ENCODE peak calls at places on chromosomes 2 and 18, in seven cellular contexts. One of them, this sample, is unnamed.

GRCh38 chr2:102735431-102736130 is 26.2 kb upstream of the TMEM182 start:
- DNase-seq in A549: no peak
- DNase-seq in fibroblast of pulmonary artery: peak; percentile 8
- DNase-seq in PC-3: no peak
- DNase-seq in lower leg skin: no peak
- DNase-seq in fibroblast of the aortic adventitia: peak; percentile 7
- DNase-seq in right cardiac atrium: no peak
- DNase-seq in this sample: no peak

GRCh38 chr18:33113421-33113820 is 327.1 kb downstream of the CCDC178 start:
- DNase-seq in PC-3: no peak
- DNase-seq in fibroblast of the aortic adventitia: no peak
- DNase-seq in A549: no peak
- DNase-seq in lower leg skin: no peak
- DNase-seq in fibroblast of pulmonary artery: no peak
- DNase-seq in right cardiac atrium: no peak
- DNase-seq in this sample: no peak

GRCh38 chr2:148338544-148338943 is 306.0 kb upstream of the EPC2 start:
- DNase-seq in fibroblast of pulmonary artery: peak; percentile 72
- DNase-seq in right cardiac atrium: no peak
- DNase-seq in fibroblast of the aortic adventitia: peak; percentile 71
- DNase-seq in PC-3: peak; percentile 79
- DNase-seq in lower leg skin: no peak
- DNase-seq in A549: no peak
- DNase-seq in this sample: no peak

GRCh38 chr2:222945887-222946286 is 85.1 kb downstream of the ACSL3 start:
- DNase-seq in right cardiac atrium: no peak
- DNase-seq in fibroblast of the aortic adventitia: no peak
- DNase-seq in lower leg skin: no peak
- DNase-seq in A549: no peak
- DNase-seq in fibroblast of pulmonary artery: no peak
- DNase-seq in PC-3: no peak
- DNase-seq in this sample: no peak

GRCh38 chr2:239895116-239895515 is 130.0 kb downstream of the NDUFA10 start:
- DNase-seq in fibroblast of pulmonary artery: no peak
- DNase-seq in lower leg skin: peak; percentile 54
- DNase-seq in PC-3: no peak
- DNase-seq in fibroblast of the aortic adventitia: no peak
- DNase-seq in right cardiac atrium: no peak
- DNase-seq in A549: no peak
- DNase-seq in this sample: no peak

GRCh38 chr2:11562476-11562875 is 28.6 kb downstream of the GREB1 start:
- DNase-seq in A549: no peak
- DNase-seq in right cardiac atrium: no peak
- DNase-seq in fibroblast of pulmonary artery: no peak
- DNase-seq in lower leg skin: peak; percentile 43
- DNase-seq in fibroblast of the aortic adventitia: no peak
- DNase-seq in PC-3: no peak
- DNase-seq in this sample: no peak

GRCh38 chr2:216880509-216881184 is 20.8 kb upstream of the TNP1 start:
- DNase-seq in A549: no peak
- DNase-seq in PC-3: no peak
- DNase-seq in lower leg skin: no peak
- DNase-seq in fibroblast of the aortic adventitia: peak; percentile 5
- DNase-seq in right cardiac atrium: no peak
- DNase-seq in fibroblast of pulmonary artery: no peak
- DNase-seq in this sample: no peak

GRCh38 chr2:173831312-173832229 is 133.6 kb downstream of the SP3 start:
- DNase-seq in right cardiac atrium: peak; percentile 86
- DNase-seq in A549: no peak
- DNase-seq in PC-3: no peak
- DNase-seq in lower leg skin: no peak
- DNase-seq in fibroblast of pulmonary artery: peak; percentile 71
- DNase-seq in fibroblast of the aortic adventitia: peak; percentile 83
- DNase-seq in this sample: no peak

GRCh38 chr2:152594022-152594712 is 123.1 kb downstream of the PRPF40A start:
- DNase-seq in lower leg skin: no peak
- DNase-seq in right cardiac atrium: no peak
- DNase-seq in fibroblast of pulmonary artery: no peak
- DNase-seq in PC-3: no peak
- DNase-seq in fibroblast of the aortic adventitia: no peak
- DNase-seq in A549: no peak
- DNase-seq in this sample: peak; percentile 26

GRCh38 chr2:72953528-72953927 is 36.2 kb downstream of the EMX1 start:
- DNase-seq in A549: no peak
- DNase-seq in fibroblast of pulmonary artery: no peak
- DNase-seq in fibroblast of the aortic adventitia: no peak
- DNase-seq in PC-3: no peak
- DNase-seq in right cardiac atrium: no peak
- DNase-seq in lower leg skin: no peak
- DNase-seq in this sample: no peak
- H3K4me3 ChIP-seq in A549: no peak overlapping the region
- H3K4me3 ChIP-seq in fibroblast of pulmonary artery: no peak overlapping the region
- H3K4me3 ChIP-seq in fibroblast of the aortic adventitia: no peak overlapping the region
- H3K4me3 ChIP-seq in PC-3: no peak overlapping the region
- H3K4me3 ChIP-seq in right cardiac atrium: no peak overlapping the region
- H3K4me3 ChIP-seq in lower leg skin: no peak overlapping the region
- H3K4me3 ChIP-seq in this sample: no peak overlapping the region

GRCh38 chr2:240972636-240973521 is 25.5 kb upstream of the SNED1 start:
- DNase-seq in fibroblast of pulmonary artery: no peak
- DNase-seq in right cardiac atrium: peak; percentile 55
- DNase-seq in PC-3: peak; percentile 22
- DNase-seq in A549: no peak
- DNase-seq in lower leg skin: no peak
- DNase-seq in fibroblast of the aortic adventitia: peak; percentile 60
- DNase-seq in this sample: no peak
- H3K4me3 ChIP-seq in fibroblast of pulmonary artery: no peak overlapping the region
- H3K4me3 ChIP-seq in right cardiac atrium: no peak overlapping the region
- H3K4me3 ChIP-seq in PC-3: no peak overlapping the region
- H3K4me3 ChIP-seq in A549: no peak overlapping the region
- H3K4me3 ChIP-seq in lower leg skin: no peak overlapping the region
- H3K4me3 ChIP-seq in fibroblast of the aortic adventitia: no peak overlapping the region
- H3K4me3 ChIP-seq in this sample: no peak overlapping the region

DNA sequence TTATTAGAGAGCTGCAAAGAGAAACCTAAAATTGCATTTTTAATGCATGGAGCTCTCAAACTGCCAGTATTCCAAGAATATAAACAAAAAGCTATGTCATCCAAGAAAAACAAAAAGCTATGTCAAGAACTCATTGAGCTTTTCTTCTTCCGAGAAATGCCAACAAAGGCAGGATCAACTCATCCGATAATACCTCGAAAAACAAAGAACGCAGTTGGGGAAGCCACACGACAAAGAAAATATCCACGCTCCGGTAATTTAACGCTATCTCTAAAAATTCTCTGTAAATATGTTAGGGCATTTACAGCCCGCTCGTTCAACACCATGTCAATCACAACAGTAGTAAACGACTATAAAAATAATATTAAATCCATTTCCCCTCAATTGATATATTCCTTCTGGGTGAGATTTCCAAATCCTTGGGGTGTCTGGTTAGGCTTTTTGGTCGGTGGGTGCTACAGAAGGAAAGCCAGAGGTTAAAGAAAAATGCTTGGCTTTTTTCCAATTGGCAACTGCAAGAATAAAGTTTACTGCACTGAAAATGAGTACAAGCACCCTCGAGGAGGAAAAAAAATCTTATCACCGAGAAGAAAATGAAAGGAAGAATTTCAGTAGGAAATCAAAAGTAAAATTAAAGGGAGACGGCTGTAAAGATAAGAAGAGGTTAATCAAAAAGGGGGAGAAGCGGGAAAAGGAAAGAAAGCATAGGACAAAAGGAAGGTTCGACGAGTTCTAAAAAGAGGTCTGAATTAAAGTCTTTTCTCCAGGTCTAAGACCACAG is 874 bp downstream of the TIA1 start:
- DNase-seq in A549: no peak
- DNase-seq in fibroblast of pulmonary artery: peak; percentile 26
- DNase-seq in right cardiac atrium: no peak
- DNase-seq in fibroblast of the aortic adventitia: peak; percentile 47
- DNase-seq in PC-3: peak; percentile 21
- DNase-seq in lower leg skin: no peak
- DNase-seq in this sample: no peak
- H3K4me3 ChIP-seq in A549: peak overlapping the region; percentile 70
- H3K4me3 ChIP-seq in fibroblast of pulmonary artery: peak overlapping the region; percentile 99
- H3K4me3 ChIP-seq in right cardiac atrium: peak overlapping the region; percentile 89
- H3K4me3 ChIP-seq in fibroblast of the aortic adventitia: peak overlapping the region; percentile 97
- H3K4me3 ChIP-seq in PC-3: peak overlapping the region; percentile 99
- H3K4me3 ChIP-seq in lower leg skin: peak overlapping the region; percentile 90
- H3K4me3 ChIP-seq in this sample: peak overlapping the region; percentile 73

GRCh38 chr18:6731197-6731596 is 1.7 kb downstream of the ARHGAP28 start:
- DNase-seq in A549: no peak
- DNase-seq in fibroblast of the aortic adventitia: peak; percentile 54
- DNase-seq in PC-3: peak; percentile 84
- DNase-seq in fibroblast of pulmonary artery: peak; percentile 38
- DNase-seq in lower leg skin: no peak
- DNase-seq in right cardiac atrium: no peak
- DNase-seq in this sample: peak; percentile 85
- H3K4me3 ChIP-seq in A549: no peak overlapping the region
- H3K4me3 ChIP-seq in fibroblast of the aortic adventitia: no peak overlapping the region
- H3K4me3 ChIP-seq in PC-3: peak overlapping the region; percentile 67
- H3K4me3 ChIP-seq in fibroblast of pulmonary artery: no peak overlapping the region
- H3K4me3 ChIP-seq in lower leg skin: no peak overlapping the region
- H3K4me3 ChIP-seq in right cardiac atrium: no peak overlapping the region
- H3K4me3 ChIP-seq in this sample: peak overlapping the region; percentile 72

DNA sequence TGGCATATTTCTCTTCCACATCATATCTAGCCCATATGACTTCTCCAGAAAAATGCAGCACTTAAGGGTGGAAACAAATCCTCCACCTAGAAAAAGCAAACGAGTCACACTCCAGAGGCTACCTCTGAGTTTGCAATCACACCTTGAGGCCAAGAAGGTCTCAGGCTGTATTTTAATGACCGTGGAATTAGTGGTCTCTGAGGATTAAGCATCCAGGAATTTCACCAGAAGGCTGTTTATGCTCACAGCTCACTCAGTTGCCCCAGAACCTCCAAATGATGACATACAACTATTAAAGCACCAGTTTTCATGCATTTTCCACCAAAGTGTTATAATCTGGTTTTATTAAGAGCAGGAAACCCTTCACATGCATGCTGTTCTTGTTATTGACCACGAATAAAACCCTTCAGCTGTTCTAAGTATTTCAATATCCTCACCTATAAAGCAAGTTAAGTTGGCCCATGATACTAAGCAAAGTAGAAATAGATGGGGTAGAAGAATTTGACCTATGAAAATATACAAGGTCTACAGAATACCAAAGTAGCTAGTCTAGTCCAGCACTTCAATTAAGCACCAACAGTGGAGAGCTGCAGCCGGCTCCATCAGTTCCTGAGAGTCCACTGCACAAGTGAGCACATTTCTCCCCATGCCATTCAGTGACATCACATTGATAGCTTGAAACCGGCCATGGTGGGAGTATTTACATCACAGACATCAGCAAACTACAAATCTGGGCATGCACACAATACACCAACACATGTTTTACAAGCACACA is 39.5 kb upstream of the SLC14A1 start:
- DNase-seq in A549: no peak
- DNase-seq in fibroblast of pulmonary artery: no peak
- DNase-seq in lower leg skin: no peak
- DNase-seq in right cardiac atrium: no peak
- DNase-seq in PC-3: no peak
- DNase-seq in fibroblast of the aortic adventitia: no peak
- DNase-seq in this sample: no peak
- H3K4me3 ChIP-seq in A549: no peak overlapping the region
- H3K4me3 ChIP-seq in fibroblast of pulmonary artery: no peak overlapping the region
- H3K4me3 ChIP-seq in lower leg skin: no peak overlapping the region
- H3K4me3 ChIP-seq in right cardiac atrium: no peak overlapping the region
- H3K4me3 ChIP-seq in PC-3: no peak overlapping the region
- H3K4me3 ChIP-seq in fibroblast of the aortic adventitia: no peak overlapping the region
- H3K4me3 ChIP-seq in this sample: no peak overlapping the region

DNA sequence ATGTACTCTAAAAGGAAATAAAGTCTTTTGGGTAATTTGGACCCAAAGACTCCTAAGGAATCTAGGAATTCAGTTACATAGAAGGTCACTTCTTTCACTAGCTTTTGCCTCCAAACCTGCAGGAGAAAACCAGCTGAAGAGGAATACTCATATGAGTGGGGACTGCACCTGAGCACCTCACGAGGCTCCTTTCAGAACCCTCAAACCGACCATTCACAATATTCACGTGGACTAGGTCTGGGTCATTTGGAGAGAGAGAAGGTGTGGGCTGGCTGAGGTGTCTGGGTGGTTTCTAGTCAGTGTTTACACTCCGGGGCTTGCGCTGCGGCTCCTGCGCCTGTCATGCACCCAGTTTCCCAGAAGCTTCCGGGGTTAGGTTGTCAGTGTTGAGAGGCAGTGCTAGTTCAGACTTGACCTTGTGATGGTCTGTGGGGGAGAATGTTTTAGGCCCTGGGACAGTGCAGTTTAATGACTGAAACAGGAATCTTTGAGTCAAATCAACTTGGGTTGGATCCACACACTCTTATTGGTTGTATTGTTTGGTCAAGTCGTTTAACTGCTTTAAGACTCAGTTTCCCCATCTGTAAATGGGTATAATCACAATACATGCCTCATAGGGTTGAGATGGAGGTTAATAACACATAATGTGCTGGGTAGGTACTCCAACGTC is 78.4 kb downstream of the LIMS1 start:
- DNase-seq in fibroblast of the aortic adventitia: no peak
- DNase-seq in PC-3: no peak
- DNase-seq in right cardiac atrium: no peak
- DNase-seq in fibroblast of pulmonary artery: no peak
- DNase-seq in A549: no peak
- DNase-seq in lower leg skin: no peak
- DNase-seq in this sample: no peak
- H3K4me3 ChIP-seq in fibroblast of the aortic adventitia: no peak overlapping the region
- H3K4me3 ChIP-seq in PC-3: no peak overlapping the region
- H3K4me3 ChIP-seq in right cardiac atrium: no peak overlapping the region
- H3K4me3 ChIP-seq in fibroblast of pulmonary artery: no peak overlapping the region
- H3K4me3 ChIP-seq in A549: no peak overlapping the region
- H3K4me3 ChIP-seq in lower leg skin: no peak overlapping the region
- H3K4me3 ChIP-seq in this sample: no peak overlapping the region

This sample was measured in LNCaP clone FGC.